ENCODE peak calls at places on chromosomes 11 and 22, in eight cellular contexts. J is CD14-positive monocyte; Y is kidney epithelial cell; N is GM13976; K is neural crest cell; S is activated CD8-positive, alpha-beta T cell treated with anti-CD3 and anti-CD28 coated beads for 36 hours; O is astrocyte of the cerebellum; E is Calu3. M is an unnamed sample.

GRCh38 chr11:129846508-129847335 is 31.1 kb downstream of the TMEM45B start:
- DNase-seq in O (peak), K (no peak), S (no peak), J (no peak), Y (peak), N (no peak), E (peak), M (peak)

GRCh38 chr22:46129390-46130041 is 20.8 kb upstream of the PPARA start:
- DNase-seq in N (peak), K (no peak), Y (no peak), E (no peak), S (no peak), O (no peak), J (peak), M (no peak)

GRCh38 chr22:32052259-32052658 is 9.2 kb downstream of the SLC5A1 start:
- DNase-seq in K (no peak), E (no peak), J (no peak), N (no peak), O (no peak), Y (no peak), S (no peak), M (no peak)

GRCh38 chr11:111730871-111731591 is 35.2 kb downstream of the PPP2R1B start:
- DNase-seq in E (no peak), J (no peak), O (peak), Y (no peak), N (no peak), K (no peak), S (no peak), M (no peak)

GRCh38 chr11:119935341-119935925 is 202.5 kb downstream of the TRIM29 start:
- DNase-seq in O (no peak), Y (no peak), S (no peak), N (no peak), J (no peak), E (no peak), K (no peak), M (no peak)

GRCh38 chr22:44804327-44804726 is 52.0 kb downstream of the ARHGAP8 start:
- DNase-seq in Y (no peak), S (no peak), K (no peak), O (no peak), N (no peak), E (no peak), J (no peak), M (no peak)

GRCh38 chr22:46612904-46613605 is 7.1 kb upstream of the GRAMD4 start:
- DNase-seq in K (no peak), S (peak), N (no peak), Y (no peak), E (no peak), O (no peak), J (no peak), M (no peak)

GRCh38 chr11:101715281-101715680 is 131.5 kb upstream of the TRPC6 start:
- DNase-seq in J (no peak), N (no peak), S (no peak), Y (no peak), K (no peak), O (no peak), E (no peak), M (peak)

GRCh38 chr11:29131055-29131454 is 885.8 kb downstream of the KCNA4 start:
- DNase-seq in O (no peak), S (no peak), N (no peak), J (no peak), Y (no peak), E (no peak), K (no peak), M (no peak)

GRCh38 chr11:48013269-48013901 is 33.0 kb downstream of the PTPRJ start:
- DNase-seq in S (peak), O (no peak), K (no peak), J (peak), E (peak), N (peak), Y (no peak), M (no peak)

GRCh38 chr11:2893935-2894334 is 8.4 kb upstream of the CDKN1C start:
- DNase-seq in Y (no peak), S (no peak), K (no peak), O (no peak), N (no peak), J (no peak), E (no peak), M (no peak)

GRCh38 chr11:76321820-76322524 is 59.0 kb downstream of the THAP12 start:
- DNase-seq in S (no peak), N (no peak), K (no peak), Y (no peak), J (no peak), E (no peak), O (no peak), M (no peak)

GRCh38 chr11:45918331-45918941 is 759 bp upstream of the PEX16 start:
- DNase-seq in N (peak), J (peak), S (peak), E (peak), O (no peak), K (peak), Y (peak), M (no peak)

GRCh38 chr11:76861490-76861953 is 804 bp downstream of the ACER3 start:
- DNase-seq in E (no peak), J (no peak), K (no peak), O (no peak), S (no peak), Y (no peak), N (no peak), M (no peak)

GRCh38 chr11:9277176-9277575 is 12.0 kb upstream of the DENND5A start:
- DNase-seq in E (no peak), O (no peak), J (no peak), K (no peak), Y (no peak), S (no peak), N (no peak), M (no peak)

GRCh38 chr22:31926969-31927368 is 17.4 kb upstream of the YWHAH start:
- DNase-seq in O (no peak), N (peak), J (no peak), K (no peak), S (no peak), E (no peak), Y (no peak), M (no peak)

GRCh38 chr11:62854825-62855570 is 15.6 kb upstream of the WDR74 start:
- DNase-seq in E (no peak), J (no peak), K (no peak), S (no peak), N (no peak), O (no peak), Y (no peak), M (no peak)

GRCh38 chr11:65719887-65720236 is 736 bp downstream of the RNASEH2C start:
- DNase-seq in J (no peak), O (no peak), N (no peak), S (peak), E (no peak), Y (no peak), K (no peak), M (no peak)

GRCh38 chr11:58647141-58647699 is 24.8 kb downstream of the CNTF start:
- DNase-seq in O (no peak), N (no peak), J (no peak), Y (no peak), E (no peak), K (no peak), S (no peak), M (no peak)

GRCh38 chr11:134034496-134035381 is 34.1 kb upstream of the JAM3 start:
- DNase-seq in O (no peak), K (no peak), E (no peak), J (no peak), N (no peak), S (peak), Y (no peak), M (peak)

GRCh38 chr11:3947084-3947483 is 91.6 kb downstream of the STIM1 start:
- DNase-seq in E (no peak), N (no peak), O (no peak), Y (no peak), K (no peak), J (no peak), S (peak), M (no peak)

GRCh38 chr22:47474895-47475294 is 712.4 kb downstream of the TBC1D22A start:
- DNase-seq in K (no peak), S (no peak), E (no peak), O (no peak), N (no peak), Y (no peak), J (no peak), M (no peak)

GRCh38 chr11:130675456-130675855 is 227.0 kb downstream of the ADAMTS15 start:
- DNase-seq in Y (no peak), N (no peak), O (no peak), J (no peak), E (no peak), K (no peak), S (no peak), M (no peak)

GRCh38 chr11:65421204-65422103 is 1.1 kb upstream of the NEAT1 start:
- DNase-seq in Y (peak), K (no peak), J (peak), N (peak), S (peak), O (peak), E (peak), M (peak)

GRCh38 chr11:64095949-64096348 is 60.2 kb downstream of the FLRT1 start:
- DNase-seq in J (no peak), E (no peak), S (no peak), O (no peak), K (no peak), N (no peak), Y (no peak), M (no peak)

GRCh38 chr11:132072044-132072879 is 701.8 kb downstream of the NTM start:
- DNase-seq in K (no peak), O (peak), J (no peak), S (no peak), Y (peak), N (no peak), E (no peak), M (peak)

GRCh38 chr22:26822300-26822699 is 164.9 kb downstream of the MIAT start:
- DNase-seq in N (no peak), S (no peak), Y (no peak), K (no peak), O (no peak), E (no peak), J (no peak), M (no peak)
- TF ChIP-seq CTCF in N (no peak), S (no peak), Y (no peak), K (no peak), O (no peak), E (no peak), J (no peak), M (no peak)

GRCh38 chr11:106996691-106997090 is 21.6 kb downstream of the GUCY1A2 start:
- DNase-seq in O (no peak), K (no peak), E (no peak), J (no peak), S (no peak), Y (no peak), N (no peak), M (no peak)

GRCh38 chr11:106997241-106997640 is 21.0 kb downstream of the GUCY1A2 start:
- DNase-seq in K (no peak), S (no peak), O (no peak), N (no peak), E (no peak), Y (no peak), J (no peak), M (no peak)

GRCh38 chr11:106998644-106999043 is 19.6 kb downstream of the GUCY1A2 start:
- DNase-seq in O (no peak), Y (no peak), S (no peak), E (no peak), N (no peak), K (no peak), J (no peak), M (no peak)

GRCh38 chr11:106999203-106999602 is 19.1 kb downstream of the GUCY1A2 start:
- DNase-seq in S (no peak), N (no peak), O (no peak), Y (no peak), E (no peak), K (no peak), J (no peak), M (no peak)

GRCh38 chr11:106998126-106998525 is 20.1 kb downstream of the GUCY1A2 start:
- DNase-seq in E (no peak), N (no peak), O (no peak), K (no peak), J (no peak), S (no peak), Y (no peak), M (no peak)
- TF ChIP-seq CTCF in E (no peak), N (no peak), O (no peak), K (no peak), J (no peak), S (no peak), Y (no peak), M (no peak)

GRCh38 chr11:911890-912219 is 1.2 kb upstream of the CHID1 start:
- DNase-seq in K (no peak), O (no peak), S (no peak), J (no peak), E (no peak), Y (no peak), N (no peak), M (no peak)

GRCh38 chr11:910044-910588 is 494 bp downstream of the CHID1 start:
- DNase-seq in S (peak), N (no peak), E (no peak), J (no peak), K (no peak), O (no peak), Y (no peak), M (no peak)

GRCh38 chr11:912266-912665 is 1.7 kb upstream of the CHID1 start:
- DNase-seq in S (no peak), Y (no peak), O (no peak), E (no peak), K (no peak), N (no peak), J (no peak), M (no peak)

GRCh38 chr11:910589-911030 is at the start of gene CHID1:
- DNase-seq in Y (no peak), N (peak), J (peak), S (peak), E (peak), K (peak), O (no peak), M (peak)

GRCh38 chr11:911031-911889 is 650 bp upstream of the CHID1 start:
- DNase-seq in O (no peak), J (peak), S (peak), Y (no peak), K (peak), E (peak), N (peak), M (no peak)
- TF ChIP-seq CTCF in O (no peak), J (no peak), S (no peak), Y (no peak), K (no peak), E (no peak), N (peak), M (no peak)

GRCh38 chr22:39130892-39131855 is 21.3 kb downstream of the CBX7 start:
- DNase-seq in E (no peak), Y (no peak), K (peak), N (no peak), J (no peak), O (no peak), S (no peak), M (no peak)
- TF ChIP-seq CTCF in E (no peak), Y (no peak), K (no peak), N (no peak), J (no peak), O (no peak), S (no peak), M (no peak)

GRCh38 chr11:19953909-19954308 is 206.4 kb downstream of the DBX1 start:
- DNase-seq in E (peak), S (no peak), J (no peak), Y (peak), N (no peak), K (no peak), O (peak), M (peak)

GRCh38 chr11:19954899-19955298 is 205.4 kb downstream of the DBX1 start:
- DNase-seq in S (no peak), Y (no peak), J (no peak), N (no peak), K (no peak), O (no peak), E (peak), M (no peak)

GRCh38 chr11:19952101-19952605 is 208.1 kb downstream of the DBX1 start:
- DNase-seq in E (no peak), Y (no peak), J (no peak), N (no peak), K (no peak), O (no peak), S (no peak), M (no peak)

GRCh38 chr11:19953342-19953741 is 206.9 kb downstream of the DBX1 start:
- DNase-seq in S (no peak), E (no peak), K (no peak), O (no peak), N (no peak), Y (peak), J (no peak), M (peak)

DNA sequence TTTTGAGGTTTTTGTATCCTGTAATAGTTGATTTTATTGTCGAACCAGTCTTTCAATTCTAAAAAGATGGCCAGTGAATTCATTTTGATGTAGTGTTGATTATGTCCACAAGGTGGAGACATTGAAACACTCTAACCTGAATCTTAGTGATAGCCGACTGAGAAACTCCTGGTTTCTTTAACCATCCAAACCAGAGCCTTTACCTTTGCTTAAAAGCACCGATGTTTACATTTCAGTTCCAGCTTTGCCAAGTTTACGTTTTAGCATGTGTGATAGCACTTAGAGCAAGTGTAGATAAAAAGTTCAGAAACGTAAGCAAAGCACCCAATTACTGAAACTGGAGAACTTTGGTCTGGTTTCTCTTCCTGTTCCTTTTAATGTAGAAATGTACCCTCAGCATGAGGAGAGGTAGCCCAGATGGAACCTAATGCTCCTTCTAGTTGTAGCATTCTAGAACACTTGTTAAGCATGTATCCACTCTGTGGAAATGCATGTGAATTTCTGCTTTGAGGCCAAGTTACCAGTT is 208.7 kb downstream of the DBX1 start:
- DNase-seq in Y (no peak), J (no peak), N (peak), K (no peak), S (no peak), O (no peak), E (peak), M (no peak)
- TF ChIP-seq CTCF in Y (peak), J (peak), N (peak), K (peak), S (peak), O (peak), E (peak), M (peak)